ENCODE peak calls at places on chromosomes 4 and X, in eight cellular contexts. One of them, this sample, is unnamed.

GRCh38 chr4:179097741-179098140 is 1655.5 kb upstream of the AGA start:
- DNase-seq in H9: peak
- DNase-seq in GM12865: peak
- DNase-seq in activated B cell treated with CpG ODN at 0.5 μM for 24 hours: no peak
- DNase-seq in ovary: no peak
- DNase-seq in mucosa of descending colon: no peak
- DNase-seq in HFFc6: no peak
- DNase-seq in left lung: no peak
- DNase-seq in this sample: no peak

GRCh38 chr4:133869486-133869885 is 332.1 kb downstream of the PABPC4L start:
- DNase-seq in left lung: no peak
- DNase-seq in activated B cell treated with CpG ODN at 0.5 μM for 24 hours: no peak
- DNase-seq in HFFc6: no peak
- DNase-seq in mucosa of descending colon: no peak
- DNase-seq in GM12865: no peak
- DNase-seq in ovary: no peak
- DNase-seq in H9: no peak
- DNase-seq in this sample: no peak

GRCh38 chr4:25235401-25235800 is 1.6 kb downstream of the PI4K2B start:
- DNase-seq in left lung: no peak
- DNase-seq in mucosa of descending colon: no peak
- DNase-seq in H9: no peak
- DNase-seq in ovary: no peak
- DNase-seq in HFFc6: no peak
- DNase-seq in activated B cell treated with CpG ODN at 0.5 μM for 24 hours: no peak
- DNase-seq in GM12865: peak
- DNase-seq in this sample: no peak

GRCh38 chr4:40515037-40515397 is 114.6 kb downstream of the RBM47 start:
- DNase-seq in ovary: no peak
- DNase-seq in GM12865: no peak
- DNase-seq in left lung: no peak
- DNase-seq in mucosa of descending colon: no peak
- DNase-seq in HFFc6: no peak
- DNase-seq in activated B cell treated with CpG ODN at 0.5 μM for 24 hours: no peak
- DNase-seq in H9: no peak
- DNase-seq in this sample: no peak

GRCh38 chr4:120704529-120704928 is 218.0 kb downstream of the PRDM5 start:
- DNase-seq in mucosa of descending colon: no peak
- DNase-seq in activated B cell treated with CpG ODN at 0.5 μM for 24 hours: no peak
- DNase-seq in GM12865: no peak
- DNase-seq in H9: no peak
- DNase-seq in ovary: no peak
- DNase-seq in HFFc6: no peak
- DNase-seq in left lung: no peak
- DNase-seq in this sample: no peak

GRCh38 chrX:23845316-23845932 is 62.3 kb downstream of the APOO start:
- DNase-seq in ovary: no peak
- DNase-seq in HFFc6: no peak
- DNase-seq in mucosa of descending colon: no peak
- DNase-seq in GM12865: no peak
- DNase-seq in left lung: no peak
- DNase-seq in activated B cell treated with CpG ODN at 0.5 μM for 24 hours: no peak
- DNase-seq in H9: no peak
- DNase-seq in this sample: no peak

GRCh38 chrX:72094894-72095293 is 36.8 kb downstream of the RTL5 start:
- DNase-seq in mucosa of descending colon: no peak
- DNase-seq in left lung: no peak
- DNase-seq in HFFc6: no peak
- DNase-seq in ovary: no peak
- DNase-seq in activated B cell treated with CpG ODN at 0.5 μM for 24 hours: peak
- DNase-seq in H9: no peak
- DNase-seq in GM12865: peak
- DNase-seq in this sample: no peak

GRCh38 chrX:107728342-107729099 is 47.1 kb downstream of the TSC22D3 start:
- DNase-seq in H9: no peak
- DNase-seq in ovary: no peak
- DNase-seq in GM12865: no peak
- DNase-seq in mucosa of descending colon: no peak
- DNase-seq in activated B cell treated with CpG ODN at 0.5 μM for 24 hours: no peak
- DNase-seq in left lung: no peak
- DNase-seq in HFFc6: no peak
- DNase-seq in this sample: no peak

GRCh38 chr4:137032242-137032641 is 500.1 kb downstream of the PCDH18 start:
- DNase-seq in GM12865: no peak
- DNase-seq in HFFc6: no peak
- DNase-seq in ovary: no peak
- DNase-seq in left lung: no peak
- DNase-seq in activated B cell treated with CpG ODN at 0.5 μM for 24 hours: no peak
- DNase-seq in H9: no peak
- DNase-seq in mucosa of descending colon: no peak
- DNase-seq in this sample: no peak

GRCh38 chr4:88027611-88028608 is 20.5 kb downstream of the PKD2 start:
- DNase-seq in mucosa of descending colon: no peak
- DNase-seq in GM12865: no peak
- DNase-seq in ovary: no peak
- DNase-seq in left lung: no peak
- DNase-seq in H9: no peak
- DNase-seq in activated B cell treated with CpG ODN at 0.5 μM for 24 hours: no peak
- DNase-seq in HFFc6: peak
- DNase-seq in this sample: peak

GRCh38 chr4:187663076-187663475 is 332.5 kb upstream of the ZFP42 start:
- DNase-seq in GM12865: no peak
- DNase-seq in mucosa of descending colon: no peak
- DNase-seq in left lung: no peak
- DNase-seq in HFFc6: no peak
- DNase-seq in ovary: no peak
- DNase-seq in H9: no peak
- DNase-seq in activated B cell treated with CpG ODN at 0.5 μM for 24 hours: no peak
- DNase-seq in this sample: no peak

GRCh38 chr4:185235480-185236154 is 26.2 kb downstream of the SNX25 start:
- DNase-seq in activated B cell treated with CpG ODN at 0.5 μM for 24 hours: no peak
- DNase-seq in mucosa of descending colon: no peak
- DNase-seq in HFFc6: peak
- DNase-seq in H9: no peak
- DNase-seq in left lung: no peak
- DNase-seq in ovary: no peak
- DNase-seq in GM12865: no peak
- DNase-seq in this sample: no peak

GRCh38 chr4:166421556-166422156 is 548.6 kb downstream of the TLL1 start:
- DNase-seq in H9: no peak
- DNase-seq in activated B cell treated with CpG ODN at 0.5 μM for 24 hours: no peak
- DNase-seq in HFFc6: peak
- DNase-seq in ovary: no peak
- DNase-seq in mucosa of descending colon: no peak
- DNase-seq in GM12865: no peak
- DNase-seq in left lung: no peak
- DNase-seq in this sample: peak

GRCh38 chr4:159267940-159268327 is 165.1 kb downstream of the RAPGEF2 start:
- DNase-seq in HFFc6: no peak
- DNase-seq in left lung: no peak
- DNase-seq in H9: no peak
- DNase-seq in GM12865: no peak
- DNase-seq in mucosa of descending colon: no peak
- DNase-seq in activated B cell treated with CpG ODN at 0.5 μM for 24 hours: no peak
- DNase-seq in ovary: no peak
- DNase-seq in this sample: no peak

GRCh38 chr4:177308125-177308524 is 1.5 kb upstream of the NEIL3 start:
- DNase-seq in mucosa of descending colon: no peak
- DNase-seq in H9: no peak
- DNase-seq in HFFc6: peak
- DNase-seq in activated B cell treated with CpG ODN at 0.5 μM for 24 hours: no peak
- DNase-seq in GM12865: no peak
- DNase-seq in ovary: no peak
- DNase-seq in left lung: peak
- DNase-seq in this sample: peak

GRCh38 chr4:76546282-76547166 is 111.5 kb downstream of the SHROOM3 start:
- DNase-seq in mucosa of descending colon: no peak
- DNase-seq in H9: no peak
- DNase-seq in HFFc6: peak
- DNase-seq in left lung: peak
- DNase-seq in GM12865: no peak
- DNase-seq in ovary: peak
- DNase-seq in activated B cell treated with CpG ODN at 0.5 μM for 24 hours: no peak
- DNase-seq in this sample: peak

GRCh38 chrX:134443020-134443419 is 16.9 kb upstream of the HPRT1 start:
- DNase-seq in mucosa of descending colon: no peak
- DNase-seq in ovary: no peak
- DNase-seq in H9: no peak
- DNase-seq in activated B cell treated with CpG ODN at 0.5 μM for 24 hours: no peak
- DNase-seq in left lung: no peak
- DNase-seq in HFFc6: no peak
- DNase-seq in GM12865: peak
- DNase-seq in this sample: no peak

GRCh38 chrX:101685923-101686322 is 26.3 kb upstream of the ARMCX2 start:
- DNase-seq in mucosa of descending colon: no peak
- DNase-seq in H9: peak
- DNase-seq in left lung: no peak
- DNase-seq in ovary: no peak
- DNase-seq in GM12865: no peak
- DNase-seq in activated B cell treated with CpG ODN at 0.5 μM for 24 hours: no peak
- DNase-seq in HFFc6: no peak
- DNase-seq in this sample: no peak
- TF ChIP-seq CTCF in mucosa of descending colon: no peak
- TF ChIP-seq CTCF in H9: no peak
- TF ChIP-seq CTCF in left lung: no peak
- TF ChIP-seq CTCF in ovary: no peak
- TF ChIP-seq CTCF in GM12865: no peak
- TF ChIP-seq CTCF in activated B cell treated with CpG ODN at 0.5 μM for 24 hours: no peak
- TF ChIP-seq CTCF in HFFc6: no peak
- TF ChIP-seq CTCF in this sample: no peak

GRCh38 chrX:68640661-68641060 is 6.8 kb upstream of the STARD8 start:
- DNase-seq in activated B cell treated with CpG ODN at 0.5 μM for 24 hours: no peak
- DNase-seq in GM12865: no peak
- DNase-seq in H9: no peak
- DNase-seq in HFFc6: no peak
- DNase-seq in ovary: no peak
- DNase-seq in left lung: no peak
- DNase-seq in mucosa of descending colon: no peak
- DNase-seq in this sample: no peak
- TF ChIP-seq CTCF in activated B cell treated with CpG ODN at 0.5 μM for 24 hours: no peak
- TF ChIP-seq CTCF in GM12865: no peak
- TF ChIP-seq CTCF in H9: no peak
- TF ChIP-seq CTCF in HFFc6: no peak
- TF ChIP-seq CTCF in ovary: no peak
- TF ChIP-seq CTCF in left lung: no peak
- TF ChIP-seq CTCF in mucosa of descending colon: no peak
- TF ChIP-seq CTCF in this sample: no peak

GRCh38 chr4:151766691-151767090 is 5.9 kb upstream of the GATB start:
- DNase-seq in ovary: no peak
- DNase-seq in H9: no peak
- DNase-seq in mucosa of descending colon: no peak
- DNase-seq in GM12865: peak
- DNase-seq in left lung: no peak
- DNase-seq in HFFc6: no peak
- DNase-seq in activated B cell treated with CpG ODN at 0.5 μM for 24 hours: no peak
- DNase-seq in this sample: no peak
- TF ChIP-seq CTCF in ovary: no peak
- TF ChIP-seq CTCF in H9: peak
- TF ChIP-seq CTCF in mucosa of descending colon: no peak
- TF ChIP-seq CTCF in GM12865: peak
- TF ChIP-seq CTCF in left lung: no peak
- TF ChIP-seq CTCF in HFFc6: peak
- TF ChIP-seq CTCF in activated B cell treated with CpG ODN at 0.5 μM for 24 hours: no peak
- TF ChIP-seq CTCF in this sample: no peak

GRCh38 chrX:29903365-29903764 is 312.0 kb upstream of the MAGEB2 start:
- DNase-seq in H9: no peak
- DNase-seq in ovary: no peak
- DNase-seq in left lung: no peak
- DNase-seq in GM12865: no peak
- DNase-seq in mucosa of descending colon: no peak
- DNase-seq in HFFc6: no peak
- DNase-seq in activated B cell treated with CpG ODN at 0.5 μM for 24 hours: no peak
- DNase-seq in this sample: no peak
- TF ChIP-seq CTCF in H9: peak
- TF ChIP-seq CTCF in ovary: no peak
- TF ChIP-seq CTCF in left lung: peak
- TF ChIP-seq CTCF in GM12865: peak
- TF ChIP-seq CTCF in mucosa of descending colon: no peak
- TF ChIP-seq CTCF in HFFc6: peak
- TF ChIP-seq CTCF in activated B cell treated with CpG ODN at 0.5 μM for 24 hours: no peak
- TF ChIP-seq CTCF in this sample: peak

GRCh38 chrX:106619797-106620196 is 8.0 kb downstream of the RADX start:
- DNase-seq in H9: no peak
- DNase-seq in GM12865: peak
- DNase-seq in ovary: no peak
- DNase-seq in left lung: no peak
- DNase-seq in mucosa of descending colon: no peak
- DNase-seq in activated B cell treated with CpG ODN at 0.5 μM for 24 hours: no peak
- DNase-seq in HFFc6: no peak
- DNase-seq in this sample: no peak
- TF ChIP-seq CTCF in H9: peak
- TF ChIP-seq CTCF in GM12865: peak
- TF ChIP-seq CTCF in ovary: no peak
- TF ChIP-seq CTCF in left lung: no peak
- TF ChIP-seq CTCF in mucosa of descending colon: no peak
- TF ChIP-seq CTCF in activated B cell treated with CpG ODN at 0.5 μM for 24 hours: no peak
- TF ChIP-seq CTCF in HFFc6: peak
- TF ChIP-seq CTCF in this sample: peak

GRCh38 chrX:14712096-14712495 is 160.8 kb downstream of the FANCB start:
- DNase-seq in activated B cell treated with CpG ODN at 0.5 μM for 24 hours: no peak
- DNase-seq in H9: no peak
- DNase-seq in HFFc6: no peak
- DNase-seq in mucosa of descending colon: no peak
- DNase-seq in ovary: no peak
- DNase-seq in left lung: no peak
- DNase-seq in GM12865: no peak
- DNase-seq in this sample: no peak
- TF ChIP-seq CTCF in activated B cell treated with CpG ODN at 0.5 μM for 24 hours: no peak
- TF ChIP-seq CTCF in H9: peak
- TF ChIP-seq CTCF in HFFc6: peak
- TF ChIP-seq CTCF in mucosa of descending colon: no peak
- TF ChIP-seq CTCF in ovary: no peak
- TF ChIP-seq CTCF in left lung: no peak
- TF ChIP-seq CTCF in GM12865: no peak
- TF ChIP-seq CTCF in this sample: peak

This sample was measured in AG09309.